ENCODE peak calls at places on chromosomes 12 and 14, in ten cellular contexts. J is dorsolateral prefrontal cortex, V is cardiac fibroblast, F is HepG2, K is ascending aorta, E is Caco-2, Q is astrocyte of the spinal cord, I is GM12865, H is GM20000, S is PC-3. X is an unnamed sample.

GRCh38 chr12:130870442-130871285 is 1.2 kb upstream of the RAN start:
- DNase-seq in J (peak), V (peak), F (peak), K (peak), E (peak), Q (peak), I (peak), H (peak), S (peak), X (peak)

GRCh38 chr12:41531147-41531829 is 343.2 kb downstream of the PDZRN4 start:
- DNase-seq in J (peak), V (peak), F (no peak), K (no peak), E (no peak), Q (no peak), I (no peak), H (no peak), S (no peak), X (no peak)

GRCh38 chr14:65478596-65478995 is 66.1 kb downstream of the FUT8 start:
- DNase-seq in J (no peak), V (peak), F (no peak), K (no peak), E (no peak), Q (peak), I (peak), H (no peak), S (peak), X (peak)

GRCh38 chr14:61401461-61401860 is 80.1 kb downstream of the PRKCH start:
- DNase-seq in J (no peak), V (no peak), F (no peak), K (no peak), E (no peak), Q (no peak), I (no peak), H (no peak), S (no peak), X (no peak)

GRCh38 chr12:3700861-3701260 is 52.0 kb downstream of the CRACR2A start:
- DNase-seq in J (no peak), V (peak), F (no peak), K (no peak), E (no peak), Q (peak), I (no peak), H (no peak), S (no peak), X (no peak)

GRCh38 chr12:128864516-128865186 is 11.4 kb downstream of the GLT1D1 start:
- DNase-seq in J (no peak), V (no peak), F (no peak), K (no peak), E (no peak), Q (no peak), I (no peak), H (no peak), S (no peak), X (no peak)

GRCh38 chr12:128784030-128784770 is 39.6 kb downstream of the SLC15A4 start:
- DNase-seq in J (no peak), V (peak), F (no peak), K (no peak), E (no peak), Q (peak), I (no peak), H (no peak), S (peak), X (peak)

GRCh38 chr12:110245278-110245868 is 35.7 kb upstream of the ATP2A2 start:
- DNase-seq in J (no peak), V (peak), F (peak), K (no peak), E (no peak), Q (no peak), I (peak), H (peak), S (peak), X (no peak)

GRCh38 chr12:118164798-118165486 is 29.0 kb downstream of the PEBP1 start:
- DNase-seq in J (no peak), V (peak), F (peak), K (no peak), E (no peak), Q (peak), I (peak), H (no peak), S (peak), X (peak)

GRCh38 chr12:114403690-114404450 is 2.1 kb downstream of the TBX5 start:
- DNase-seq in J (no peak), V (peak), F (no peak), K (no peak), E (no peak), Q (no peak), I (no peak), H (no peak), S (no peak), X (no peak)

GRCh38 chr12:47156167-47156736 is 76.5 kb upstream of the AMIGO2 start:
- DNase-seq in J (no peak), V (peak), F (no peak), K (no peak), E (no peak), Q (peak), I (no peak), H (no peak), S (no peak), X (peak)

GRCh38 chr14:68628605-68629310 is 164.1 kb downstream of the ZFP36L1 start:
- DNase-seq in J (no peak), V (no peak), F (peak), K (no peak), E (peak), Q (no peak), I (peak), H (no peak), S (peak), X (peak)

GRCh38 chr12:19978193-19978592 is 390.1 kb upstream of the PDE3A start:
- DNase-seq in J (no peak), V (peak), F (no peak), K (no peak), E (no peak), Q (peak), I (no peak), H (no peak), S (peak), X (peak)

GRCh38 chr12:52916225-52916624 is 11.3 kb upstream of the KRT8 start:
- DNase-seq in J (no peak), V (no peak), F (no peak), K (no peak), E (no peak), Q (no peak), I (no peak), H (no peak), S (no peak), X (no peak)

GRCh38 chr12:57323402-57323801 is 72.4 kb upstream of the STAC3 start:
- DNase-seq in J (no peak), V (no peak), F (no peak), K (no peak), E (no peak), Q (no peak), I (no peak), H (no peak), S (no peak), X (no peak)

GRCh38 chr12:241266-241665 is 21.4 kb downstream of the SLC6A13 start:
- DNase-seq in J (no peak), V (no peak), F (no peak), K (no peak), E (no peak), Q (no peak), I (no peak), H (no peak), S (no peak), X (no peak)

GRCh38 chr14:24277606-24278321 is 6.4 kb upstream of the RABGGTA start:
- DNase-seq in J (no peak), V (no peak), F (no peak), K (no peak), E (no peak), Q (no peak), I (no peak), H (no peak), S (no peak), X (no peak)

GRCh38 chr14:85531141-85531593 is 1.2 kb downstream of the FLRT2 start:
- DNase-seq in J (no peak), V (peak), F (no peak), K (peak), E (no peak), Q (peak), I (no peak), H (no peak), S (no peak), X (peak)

GRCh38 chr14:23352506-23353432 is at the start of gene SLC22A17:
- DNase-seq in J (peak), V (peak), F (peak), K (peak), E (peak), Q (peak), I (no peak), H (no peak), S (peak), X (peak)

GRCh38 chr12:119695034-119695433 is 27.1 kb downstream of the PRKAB1 start:
- DNase-seq in J (no peak), V (peak), F (peak), K (no peak), E (no peak), Q (no peak), I (no peak), H (no peak), S (peak), X (no peak)

GRCh38 chr12:31929140-31929526 is 30.1 kb upstream of the RESF1 start:
- DNase-seq in J (no peak), V (no peak), F (no peak), K (no peak), E (no peak), Q (no peak), I (peak), H (no peak), S (no peak), X (no peak)

GRCh38 chr12:31928246-31929139 is 30.7 kb upstream of the RESF1 start:
- DNase-seq in J (no peak), V (no peak), F (no peak), K (no peak), E (no peak), Q (no peak), I (peak), H (no peak), S (no peak), X (peak)

GRCh38 chr12:31931796-31932715 is 27.2 kb upstream of the RESF1 start:
- DNase-seq in J (no peak), V (no peak), F (no peak), K (no peak), E (no peak), Q (no peak), I (no peak), H (no peak), S (no peak), X (no peak)
- TF ChIP-seq CTCF in J (no peak), V (no peak), F (peak), K (no peak), E (no peak), Q (no peak), I (no peak), H (no peak), S (no peak), X (no peak)

GRCh38 chr12:100110276-100110675 is 32.4 kb downstream of the BLTP3B start:
- DNase-seq in J (no peak), V (no peak), F (no peak), K (no peak), E (no peak), Q (no peak), I (no peak), H (no peak), S (no peak), X (no peak)
- TF ChIP-seq CTCF in J (no peak), V (no peak), F (no peak), K (no peak), E (no peak), Q (no peak), I (no peak), H (no peak), S (no peak), X (no peak)

DNA sequence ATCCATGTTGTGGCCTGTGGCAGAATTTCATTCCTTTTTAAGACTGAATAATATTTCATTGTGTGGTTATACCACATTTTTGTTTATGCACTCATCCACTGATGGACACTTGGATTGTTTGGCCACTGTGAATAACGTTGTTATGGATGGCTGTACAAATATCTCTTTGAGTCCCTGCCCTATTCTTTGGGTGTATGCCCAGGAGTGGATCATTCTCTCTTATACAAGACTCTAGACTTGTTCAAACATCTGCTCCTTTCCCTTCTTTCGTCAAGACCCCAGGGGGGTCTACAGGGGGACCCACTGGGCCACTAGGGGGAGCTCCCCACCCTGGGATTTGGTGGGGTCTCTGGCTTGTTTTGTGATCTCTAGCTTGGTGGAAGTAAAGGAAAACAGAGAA is 77.4 kb downstream of the FBXL14 start:
- DNase-seq in J (no peak), V (peak), F (peak), K (no peak), E (no peak), Q (peak), I (no peak), H (no peak), S (peak), X (peak)
- TF ChIP-seq CTCF in J (peak), V (peak), F (peak), K (no peak), E (peak), Q (peak), I (peak), H (peak), S (peak), X (peak)

DNA sequence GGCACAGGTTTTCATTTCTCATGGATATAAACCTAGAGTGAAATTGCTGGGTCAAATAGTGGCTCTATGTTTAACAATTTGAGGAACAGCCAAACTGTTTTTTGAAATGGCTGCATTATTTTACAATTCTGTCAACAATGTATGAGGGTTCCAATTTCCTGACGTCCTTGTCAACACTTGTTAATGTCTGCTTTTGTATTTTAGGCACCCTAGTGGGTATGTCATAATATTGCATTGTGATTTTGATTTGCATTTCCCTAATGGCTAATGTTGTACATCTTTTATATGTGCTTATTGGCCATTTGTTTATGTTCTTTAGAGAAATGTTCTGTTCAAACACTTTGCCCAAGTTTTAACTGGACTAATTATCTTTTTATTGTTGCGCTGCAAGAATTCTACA is 93.2 kb downstream of the GPR65 start:
- DNase-seq in J (no peak), V (no peak), F (no peak), K (no peak), E (no peak), Q (no peak), I (no peak), H (no peak), S (no peak), X (no peak)
- TF ChIP-seq CTCF in J (no peak), V (no peak), F (no peak), K (no peak), E (no peak), Q (no peak), I (no peak), H (no peak), S (no peak), X (no peak)

DNA sequence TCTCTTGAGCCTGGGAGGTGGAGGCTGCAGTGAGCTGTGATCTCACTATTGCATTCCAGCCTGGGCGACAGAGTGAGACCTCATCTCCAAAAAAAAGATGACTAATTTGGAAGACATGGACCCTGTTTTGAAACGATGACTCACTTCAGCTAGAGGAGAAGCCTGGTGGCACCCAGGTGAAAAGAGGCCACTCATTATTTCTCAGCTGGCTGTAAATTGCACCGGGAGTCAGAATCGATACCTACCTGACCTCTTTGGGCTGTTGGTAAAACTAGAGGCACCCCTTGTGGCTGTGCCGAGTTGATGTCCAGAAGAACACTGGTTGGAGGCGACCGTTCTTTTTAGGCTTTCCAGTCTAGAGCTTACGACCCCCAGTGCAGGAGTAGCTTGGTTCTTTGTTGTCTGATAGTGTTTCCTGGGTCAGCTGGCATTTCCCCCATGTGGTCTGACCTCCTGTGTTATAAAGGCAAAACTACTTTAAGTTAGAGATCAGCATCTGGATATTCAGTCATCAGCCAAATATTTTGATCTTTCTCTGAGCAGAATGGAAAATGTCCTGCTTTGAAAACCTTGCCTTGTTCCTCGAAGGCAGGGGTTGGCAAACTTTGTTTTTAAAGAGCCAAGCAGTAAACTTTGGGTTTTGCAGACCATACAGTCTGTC is 93.2 kb downstream of the CHST11 start:
- DNase-seq in J (no peak), V (peak), F (no peak), K (no peak), E (no peak), Q (no peak), I (no peak), H (no peak), S (no peak), X (peak)
- TF ChIP-seq CTCF in J (no peak), V (no peak), F (no peak), K (no peak), E (no peak), Q (peak), I (no peak), H (no peak), S (no peak), X (no peak)

GRCh38 chr12:79689477-79690155 is 1.1 kb downstream of the PAWR start:
- DNase-seq in J (no peak), V (peak), F (peak), K (peak), E (peak), Q (peak), I (peak), H (peak), S (peak), X (peak)
- TF ChIP-seq CTCF in J (no peak), V (no peak), F (no peak), K (peak), E (no peak), Q (no peak), I (no peak), H (no peak), S (no peak), X (peak)

GRCh38 chr14:33404054-33404453 is 465.4 kb downstream of the NPAS3 start:
- DNase-seq in J (no peak), V (peak), F (no peak), K (no peak), E (no peak), Q (peak), I (no peak), H (no peak), S (peak), X (peak)
- TF ChIP-seq CTCF in J (no peak), V (peak), F (no peak), K (no peak), E (no peak), Q (no peak), I (no peak), H (no peak), S (peak), X (no peak)

GRCh38 chr14:104134061-104134965 is 4.1 kb upstream of the KIF26A start:
- DNase-seq in J (peak), V (no peak), F (no peak), K (peak), E (peak), Q (no peak), I (no peak), H (no peak), S (no peak), X (no peak)

GRCh38 chr14:104135121-104135903 is 3.1 kb upstream of the KIF26A start:
- DNase-seq in J (peak), V (peak), F (peak), K (peak), E (peak), Q (no peak), I (peak), H (no peak), S (peak), X (peak)

GRCh38 chr14:104137297-104138097 is 890 bp upstream of the KIF26A start:
- DNase-seq in J (peak), V (peak), F (peak), K (peak), E (no peak), Q (no peak), I (peak), H (peak), S (peak), X (no peak)

GRCh38 chr14:104136472-104137296 is 1.7 kb upstream of the KIF26A start:
- DNase-seq in J (peak), V (peak), F (no peak), K (peak), E (no peak), Q (no peak), I (no peak), H (no peak), S (no peak), X (no peak)

GRCh38 chr14:104135904-104136471 is 2.4 kb upstream of the KIF26A start:
- DNase-seq in J (no peak), V (no peak), F (no peak), K (peak), E (no peak), Q (no peak), I (no peak), H (no peak), S (no peak), X (no peak)
- TF ChIP-seq CTCF in J (no peak), V (no peak), F (no peak), K (no peak), E (no peak), Q (no peak), I (no peak), H (no peak), S (no peak), X (no peak)

DNA sequence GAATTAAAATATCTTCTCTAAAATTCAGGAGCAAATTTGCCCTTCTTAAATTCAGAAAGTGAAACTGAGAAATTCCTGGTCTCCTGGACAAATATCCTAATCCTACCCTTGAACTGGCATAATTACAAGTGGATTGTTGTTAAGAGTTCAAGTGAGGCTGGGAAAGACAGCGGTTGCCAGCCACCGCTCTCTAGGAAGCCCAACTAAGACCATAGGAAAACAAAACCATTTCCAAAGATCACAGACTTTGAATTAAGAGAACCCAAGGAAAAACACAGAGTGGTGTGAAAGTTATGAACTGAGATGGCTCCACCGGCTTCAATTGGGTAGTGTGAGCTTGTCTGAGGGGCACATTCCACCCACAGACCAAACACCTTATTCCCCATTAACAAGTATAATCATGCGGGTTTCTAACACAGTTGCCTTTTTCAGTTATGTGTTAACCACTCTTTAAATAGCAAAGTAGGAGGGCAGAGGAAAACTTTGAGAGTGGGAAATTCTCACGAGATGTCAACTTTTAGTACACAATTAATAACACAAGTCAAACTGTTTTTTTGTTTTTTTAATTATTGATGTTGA is 1628.8 kb upstream of the SEL1L start:
- DNase-seq in J (no peak), V (no peak), F (no peak), K (no peak), E (no peak), Q (no peak), I (no peak), H (no peak), S (no peak), X (no peak)
- TF ChIP-seq CTCF in J (no peak), V (no peak), F (no peak), K (no peak), E (no peak), Q (no peak), I (no peak), H (no peak), S (no peak), X (no peak)